ENCODE peak calls at places on chromosome 6, in seven cellular contexts. B is AG09309; C is MG63; H is CD8-positive, alpha-beta T cell; O is HCT116; I is ascending aorta; F is kidney. J is an unnamed sample.

GRCh38 chr6:168155193-168155592 is 76.2 kb upstream of the FRMD1 start:
- DNase-seq in F (no peak), H (no peak), C (peak), I (no peak), O (no peak), B (no peak), J (no peak)

GRCh38 chr6:163419413-163420314 is 5.1 kb downstream of the QKI start:
- DNase-seq in I (no peak), F (no peak), H (no peak), B (no peak), O (no peak), C (no peak), J (no peak)

GRCh38 chr6:106572875-106573575 is 56.3 kb downstream of the RTN4IP1 start:
- DNase-seq in F (no peak), H (no peak), C (no peak), O (no peak), I (no peak), B (no peak), J (no peak)

GRCh38 chr6:132932566-132932965 is 118.2 kb downstream of the RPS12 start:
- DNase-seq in H (no peak), I (no peak), O (no peak), F (no peak), B (no peak), C (no peak), J (no peak)

GRCh38 chr6:170067923-170068360 is 222.9 kb downstream of the DLL1 start:
- DNase-seq in C (no peak), H (no peak), F (peak), O (no peak), I (peak), B (no peak), J (peak)

GRCh38 chr6:169851641-169852503 is 100.5 kb downstream of the ERMARD start:
- DNase-seq in I (no peak), B (no peak), O (no peak), H (no peak), C (no peak), F (no peak), J (peak)

GRCh38 chr6:97774973-97775372 is 492.0 kb upstream of the MMS22L start:
- DNase-seq in H (no peak), C (no peak), I (no peak), B (no peak), O (no peak), F (no peak), J (no peak)

GRCh38 chr6:170434114-170434820 is 118.8 kb downstream of the PSMB1 start:
- DNase-seq in F (no peak), O (no peak), I (peak), B (no peak), H (no peak), C (no peak), J (no peak)

GRCh38 chr6:4313044-4313686 is 177.8 kb upstream of the ECI2 start:
- DNase-seq in H (no peak), F (no peak), C (peak), B (peak), O (peak), I (peak), J (peak)

GRCh38 chr6:47944846-47945245 is 163.0 kb downstream of the OPN5 start:
- DNase-seq in F (no peak), O (no peak), B (no peak), H (no peak), I (no peak), C (no peak), J (no peak)

GRCh38 chr6:5979650-5980427 is 26.9 kb downstream of the NRN1 start:
- DNase-seq in F (no peak), C (no peak), B (no peak), H (no peak), I (no peak), O (no peak), J (no peak)

GRCh38 chr6:153084393-153084792 is 46.7 kb downstream of the RGS17 start:
- DNase-seq in F (no peak), O (no peak), H (no peak), I (no peak), B (peak), C (no peak), J (no peak)

GRCh38 chr6:107458687-107459282 is 579 bp downstream of the PDSS2 start:
- DNase-seq in C (no peak), F (peak), H (no peak), B (no peak), I (peak), O (no peak), J (no peak)

GRCh38 chr6:75210885-75211739 is 5.3 kb upstream of the COL12A1 start:
- DNase-seq in H (no peak), I (peak), O (no peak), B (no peak), F (no peak), C (no peak), J (no peak)

GRCh38 chr6:149234051-149234962 is 83.2 kb upstream of the TAB2 start:
- DNase-seq in H (no peak), B (peak), C (no peak), F (no peak), I (no peak), O (peak), J (no peak)

GRCh38 chr6:146433881-146434741 is 109.5 kb upstream of the RAB32 start:
- DNase-seq in B (no peak), O (no peak), H (no peak), F (peak), C (no peak), I (no peak), J (no peak)

GRCh38 chr6:156901309-156902019 is 124.3 kb downstream of the ARID1B start:
- DNase-seq in C (no peak), B (no peak), I (no peak), O (no peak), H (no peak), F (no peak), J (no peak)

GRCh38 chr6:158332237-158332636 is 20.0 kb downstream of the TULP4 start:
- DNase-seq in H (no peak), B (no peak), I (no peak), F (no peak), C (no peak), O (no peak), J (no peak)

GRCh38 chr6:63352587-63353281 is 33.0 kb upstream of the LGSN start:
- DNase-seq in H (no peak), B (no peak), F (no peak), I (no peak), C (no peak), O (peak), J (no peak)

GRCh38 chr6:168212322-168212721 is 107.3 kb downstream of the DACT2 start:
- DNase-seq in F (peak), C (no peak), O (no peak), I (no peak), H (no peak), B (no peak), J (peak)

GRCh38 chr6:149567846-149568585 is 1.8 kb downstream of the GINM1 start:
- DNase-seq in H (no peak), C (no peak), O (no peak), F (no peak), I (no peak), B (no peak), J (no peak)

GRCh38 chr6:99013145-99013544 is 65.4 kb upstream of the FBXL4 start:
- DNase-seq in F (no peak), C (peak), H (no peak), O (no peak), B (peak), I (no peak), J (no peak)

GRCh38 chr6:13708679-13709261 is 2.9 kb downstream of the RANBP9 start:
- DNase-seq in F (no peak), C (no peak), B (no peak), H (no peak), I (no peak), O (no peak), J (no peak)

GRCh38 chr6:132021552-132022375 is 70.6 kb upstream of the CCN2 start:
- DNase-seq in O (no peak), H (no peak), C (peak), F (no peak), B (no peak), I (no peak), J (no peak)

GRCh38 chr6:16769131-16769985 is 8.1 kb upstream of the ATXN1 start:
- DNase-seq in F (no peak), I (peak), H (peak), C (peak), O (peak), B (peak), J (peak)

GRCh38 chr6:54802775-54803631 is 43.6 kb upstream of the FAM83B start:
- DNase-seq in C (no peak), H (no peak), O (peak), F (no peak), B (peak), I (no peak), J (no peak)

GRCh38 chr6:119484598-119484997 is 135.0 kb upstream of the MAN1A1 start:
- DNase-seq in O (peak), I (no peak), F (no peak), H (no peak), B (peak), C (peak), J (peak)

GRCh38 chr6:33202799-33203198 is 1.7 kb upstream of the HSD17B8 start:
- DNase-seq in O (no peak), H (no peak), C (no peak), I (peak), B (no peak), F (no peak), J (no peak)

GRCh38 chr6:63430985-63431519 is 111.3 kb upstream of the LGSN start:
- DNase-seq in O (no peak), F (no peak), H (no peak), I (no peak), C (no peak), B (no peak), J (no peak)

GRCh38 chr6:97077380-97077779 is 152.9 kb downstream of the KLHL32 start:
- DNase-seq in F (no peak), H (no peak), C (no peak), B (no peak), I (no peak), O (no peak), J (no peak)

GRCh38 chr6:97465877-97466710 is 183.1 kb upstream of the MMS22L start:
- DNase-seq in O (no peak), I (no peak), C (no peak), B (no peak), H (no peak), F (no peak), J (no peak)

GRCh38 chr6:53282741-53283140 is 66.0 kb downstream of the ELOVL5 start:
- DNase-seq in B (peak), O (no peak), F (no peak), H (no peak), I (no peak), C (no peak), J (no peak)

GRCh38 chr6:134431306-134431919 is 113.5 kb upstream of the SGK1 start:
- DNase-seq in C (no peak), B (no peak), O (no peak), F (no peak), H (no peak), I (no peak), J (no peak)

GRCh38 chr6:42781811-42782688 is at the start of gene BICRAL:
- DNase-seq in C (peak), O (peak), I (peak), H (peak), F (peak), B (peak), J (no peak)
- H3K4me3 ChIP-seq in C (peak), O (peak), I (peak), H (peak), F (peak), B (peak), J (peak)

DNA sequence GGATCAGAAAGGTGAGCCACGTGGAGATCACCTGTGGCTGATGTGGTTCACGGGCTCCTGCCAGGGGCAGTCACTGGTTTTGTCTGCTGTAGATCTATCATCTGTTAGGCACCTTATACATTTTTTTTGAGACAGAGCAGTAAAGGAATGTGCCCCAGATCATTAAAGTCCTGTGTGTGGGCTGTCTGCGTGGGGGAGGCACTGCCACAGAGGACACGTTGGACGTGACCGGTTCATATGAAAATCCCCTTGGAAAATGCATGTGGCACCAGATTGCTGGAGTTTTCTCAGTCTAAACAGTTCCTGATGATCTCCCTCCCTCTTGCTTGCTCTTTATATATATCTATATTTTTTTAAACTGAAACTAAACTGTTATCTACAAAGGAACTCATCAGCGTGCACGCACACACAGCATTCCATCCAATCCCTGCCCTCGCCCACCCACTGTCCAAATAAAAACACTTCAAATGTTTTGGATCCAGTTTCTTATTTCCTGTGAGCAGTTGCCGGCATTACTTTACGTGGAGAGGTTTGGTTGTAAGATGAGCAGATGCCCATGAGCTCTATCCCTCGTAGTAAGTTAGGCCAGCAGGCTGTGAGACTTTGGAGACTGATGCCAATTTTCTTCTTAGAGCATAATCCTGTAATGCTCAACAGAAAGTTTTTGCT is 161.6 kb upstream of the EXOC2 start:
- DNase-seq in C (peak), I (no peak), B (peak), F (no peak), H (no peak), O (no peak), J (no peak)
- H3K4me3 ChIP-seq in C (no peak), I (no peak), B (peak), F (no peak), H (no peak), O (no peak), J (no peak)

GRCh38 chr6:46323312-46323965 is 152.7 kb upstream of the ENPP5 start:
- DNase-seq in F (no peak), H (no peak), I (peak), O (no peak), B (peak), C (peak), J (no peak)

GRCh38 chr6:46324706-46325105 is 153.9 kb upstream of the ENPP5 start:
- DNase-seq in H (no peak), O (no peak), B (no peak), F (no peak), I (no peak), C (no peak), J (no peak)

GRCh38 chr6:46323966-46324622 is 153.3 kb upstream of the ENPP5 start:
- DNase-seq in I (no peak), O (no peak), C (no peak), B (no peak), F (no peak), H (no peak), J (no peak)

GRCh38 chr6:46327769-46328168 is 157.0 kb upstream of the ENPP5 start:
- DNase-seq in B (no peak), F (no peak), C (no peak), H (no peak), O (no peak), I (no peak), J (no peak)

GRCh38 chr6:46325561-46326525 is 155.1 kb upstream of the ENPP5 start:
- DNase-seq in H (no peak), F (peak), O (no peak), I (no peak), B (peak), C (peak), J (no peak)
- H3K4me3 ChIP-seq in H (no peak), F (no peak), O (no peak), I (no peak), B (peak), C (no peak), J (no peak)

GRCh38 chr6:155782320-155782730 is 326.7 kb upstream of the NOX3 start:
- DNase-seq in H (no peak), O (peak), I (no peak), F (no peak), B (peak), C (peak), J (peak)
- H3K4me3 ChIP-seq in H (no peak), O (peak), I (no peak), F (no peak), B (no peak), C (no peak), J (no peak)

DNA sequence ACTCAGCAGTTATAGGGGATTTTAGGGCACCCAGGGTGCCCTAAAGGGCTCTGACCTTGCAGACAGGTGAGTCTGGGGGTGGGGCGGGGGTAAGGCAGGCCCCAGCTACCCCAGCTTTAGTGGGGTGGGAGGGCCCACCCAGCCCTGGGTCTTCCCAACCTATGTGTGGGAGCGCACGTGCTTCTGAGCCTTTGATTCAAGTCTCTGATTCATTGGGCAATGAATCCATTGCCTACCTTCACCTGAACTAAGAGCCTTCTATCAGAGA is 935 bp downstream of the SERPINB1 start:
- DNase-seq in O (no peak), H (no peak), I (no peak), C (no peak), B (no peak), F (no peak), J (no peak)
- H3K4me3 ChIP-seq in O (peak), H (peak), I (peak), C (peak), B (peak), F (peak), J (no peak)

GRCh38 chr6:166381381-166381732 is 1.4 kb downstream of the MPC1 start:
- DNase-seq in B (no peak), O (no peak), C (no peak), I (no peak), F (no peak), H (no peak), J (no peak)
- H3K4me3 ChIP-seq in B (peak), O (peak), C (peak), I (peak), F (peak), H (peak), J (peak)

DNA sequence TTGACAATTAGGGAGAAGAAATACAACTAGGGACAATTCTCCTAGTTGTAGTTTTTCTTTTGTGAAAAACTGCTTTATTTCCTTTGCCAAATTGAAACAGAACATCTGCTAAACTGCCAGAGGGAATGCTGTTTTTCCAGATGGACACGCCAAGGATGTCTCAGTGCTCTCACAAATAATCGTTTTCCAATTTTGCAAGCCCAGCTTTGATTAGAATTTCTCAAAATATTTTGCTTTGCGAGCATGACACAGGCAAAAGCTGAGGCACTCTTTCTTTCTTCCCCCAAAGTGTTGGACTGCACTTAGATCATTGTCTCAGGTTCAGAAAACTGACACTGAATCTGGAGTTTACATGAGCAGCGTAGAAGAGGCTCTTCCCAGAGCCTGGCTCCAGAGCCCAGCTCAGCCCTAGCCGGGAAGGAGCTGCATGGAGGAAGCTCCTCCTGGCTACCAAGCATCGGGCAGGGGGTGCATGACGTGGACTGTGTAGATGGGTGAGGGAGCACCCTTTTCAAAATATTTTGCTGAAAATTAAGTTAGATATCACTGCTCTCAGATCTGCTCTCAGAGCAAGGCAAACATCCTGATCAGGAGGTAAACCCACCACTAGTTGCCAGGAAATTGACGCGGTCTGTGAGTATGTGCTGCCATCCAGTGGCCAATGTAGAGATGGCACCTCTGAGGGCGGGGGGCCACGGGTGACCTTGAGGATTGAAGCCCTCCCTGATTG is 107.5 kb downstream of the SLC22A3 start:
- DNase-seq in B (no peak), O (peak), H (peak), I (peak), F (peak), C (peak), J (no peak)
- H3K4me3 ChIP-seq in B (peak), O (no peak), H (no peak), I (peak), F (no peak), C (no peak), J (no peak)

GRCh38 chr6:110980648-110981047 is 1.2 kb upstream of the RPF2 start:
- DNase-seq in B (no peak), F (no peak), C (no peak), O (no peak), H (no peak), I (no peak), J (no peak)
- H3K4me3 ChIP-seq in B (peak), F (no peak), C (no peak), O (peak), H (no peak), I (no peak), J (no peak)

DNA sequence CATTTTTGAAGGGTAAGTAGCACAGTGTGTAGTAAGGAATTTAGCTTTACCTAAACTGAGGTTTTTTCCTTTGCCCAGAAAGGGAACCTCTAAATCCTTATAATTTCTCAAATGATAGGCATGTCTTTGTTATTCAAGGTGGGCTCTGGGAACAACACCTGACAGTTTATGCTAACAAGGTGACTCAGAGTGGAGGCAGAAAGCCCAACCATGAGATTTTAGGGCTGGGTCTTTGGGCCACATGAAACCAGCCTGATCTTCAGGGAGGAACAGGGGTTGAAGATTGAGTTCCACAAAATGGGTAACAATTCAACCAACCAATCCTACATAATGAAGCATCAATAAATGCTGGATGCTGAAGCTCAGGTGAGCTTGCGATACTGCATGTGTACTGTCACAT is 46.6 kb downstream of the PRSS35 start:
- DNase-seq in I (no peak), C (no peak), H (no peak), F (no peak), O (no peak), B (no peak), J (no peak)
- H3K4me3 ChIP-seq in I (no peak), C (no peak), H (no peak), F (no peak), O (no peak), B (no peak), J (no peak)